ENCODE peak calls at places on chromosome 5, in seven cellular contexts. P, W, D, F, Y, J and G are unnamed samples.

GRCh38 chr5:136033244-136033643 is 4.5 kb downstream of the TGFBI start:
- DNase-seq in F (no peak), D (no peak), J (no peak), P (peak; percentile 4), Y (no peak), W (no peak), G (no peak)

GRCh38 chr5:172506921-172507320 is 52.6 kb upstream of the SH3PXD2B start:
- DNase-seq in W (no peak), F (no peak), Y (no peak), P (peak; percentile 35), J (peak; percentile 14), D (no peak), G (no peak)

GRCh38 chr5:130496215-130496614 is 592.0 kb downstream of the CHSY3 start:
- DNase-seq in F (no peak), P (no peak), W (no peak), Y (no peak), J (no peak), D (no peak), G (no peak)

GRCh38 chr5:123659006-123659405 is 147.0 kb downstream of the CSNK1G3 start:
- DNase-seq in Y (no peak), J (no peak), W (no peak), P (no peak), F (no peak), D (no peak), G (no peak)

GRCh38 chr5:96743065-96743768 is 64.5 kb downstream of the ERAP1 start:
- DNase-seq in Y (peak; percentile 28), W (peak; percentile 16), J (no peak), P (no peak), F (no peak), D (peak; percentile 44), G (no peak)

GRCh38 chr5:139808481-139809330 is 13.1 kb downstream of the PSD2 start:
- DNase-seq in W (peak; percentile 36), P (peak; percentile 66), F (no peak), J (no peak), Y (peak; percentile 27), D (peak; percentile 41), G (no peak)

GRCh38 chr5:75623846-75624245 is 12.6 kb downstream of the ANKDD1B start:
- DNase-seq in J (no peak), F (no peak), P (no peak), W (peak; percentile 61), Y (no peak), D (no peak), G (no peak)

GRCh38 chr5:115375922-115376321 is 79.5 kb upstream of the CCDC112 start:
- DNase-seq in D (peak; percentile 30), W (no peak), Y (no peak), F (no peak), P (no peak), J (no peak), G (no peak)

GRCh38 chr5:131488463-131488862 is 146.6 kb downstream of the RAPGEF6 start:
- DNase-seq in F (no peak), W (no peak), J (no peak), P (no peak), D (no peak), Y (no peak), G (no peak)

GRCh38 chr5:38722918-38723317 is 122.9 kb upstream of the OSMR start:
- DNase-seq in W (no peak), D (no peak), F (no peak), Y (no peak), P (no peak), J (no peak), G (no peak)

GRCh38 chr5:100542086-100542485 is 6.9 kb downstream of the FAM174A start:
- DNase-seq in W (no peak), P (no peak), Y (no peak), D (no peak), F (no peak), J (no peak), G (no peak)
- H3K4me1 ChIP-seq in W (no peaks in the 10 kb centered on the region), P (peaks cover 17% of the 10 kb centered on the region), Y (peaks cover 29% of the 10 kb centered on the region), D (peaks cover 13% of the 10 kb centered on the region), F (peaks cover 40% of the 10 kb centered on the region), J (no peaks in the 10 kb centered on the region), G (no peaks in the 10 kb centered on the region)

GRCh38 chr5:134000116-134000515 is 4.7 kb downstream of the VDAC1 start:
- DNase-seq in F (no peak), P (peak; percentile 47), Y (peak; percentile 40), W (no peak), J (no peak), D (peak; percentile 51), G (no peak)
- H3K4me1 ChIP-seq in F (peaks cover 64% of the 10 kb centered on the region), P (peaks cover 53% of the 10 kb centered on the region), Y (peaks cover 98% of the 10 kb centered on the region), W (peaks cover 55% of the 10 kb centered on the region), J (peaks cover 25% of the 10 kb centered on the region), D (peaks cover 70% of the 10 kb centered on the region), G (peaks cover 13% of the 10 kb centered on the region)

GRCh38 chr5:67012241-67012640 is 184.4 kb downstream of the CD180 start:
- DNase-seq in W (no peak), D (no peak), P (no peak), J (no peak), Y (no peak), F (no peak), G (no peak)

GRCh38 chr5:67015577-67016290 is 180.9 kb downstream of the CD180 start:
- DNase-seq in P (no peak), Y (no peak), J (peak; percentile 32), D (no peak), W (peak; percentile 21), F (no peak), G (no peak)

GRCh38 chr5:67013719-67014118 is 182.9 kb downstream of the CD180 start:
- DNase-seq in P (no peak), Y (no peak), J (no peak), F (no peak), D (no peak), W (no peak), G (no peak)

GRCh38 chr5:67014957-67015400 is 181.6 kb downstream of the CD180 start:
- DNase-seq in Y (no peak), D (no peak), F (no peak), J (no peak), W (no peak), P (no peak), G (no peak)

DNA sequence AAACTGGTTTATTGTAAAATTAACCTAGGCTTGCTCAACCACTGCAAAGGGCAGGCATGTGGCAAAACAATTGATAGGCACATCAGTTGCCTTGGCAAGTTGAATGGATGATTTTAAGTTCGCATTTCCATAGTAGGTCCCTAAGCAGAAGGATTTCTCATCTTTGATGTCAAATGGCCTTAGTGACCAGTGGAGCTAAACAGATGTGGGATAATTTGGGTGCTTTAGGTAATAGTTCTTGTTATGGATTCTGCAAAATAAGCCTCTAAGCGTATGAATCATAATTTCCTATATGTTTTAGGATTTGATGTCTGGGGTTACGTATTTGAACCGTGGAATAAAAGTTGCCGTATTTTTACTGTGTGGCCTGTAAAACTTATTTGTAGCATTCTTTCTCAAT is 182.4 kb downstream of the CD180 start:
- DNase-seq in Y (no peak), F (no peak), P (no peak), D (no peak), W (no peak), J (no peak), G (no peak)
- H3K4me1 ChIP-seq in Y (peaks cover 83% of the 10 kb centered on the region), F (peaks cover 67% of the 10 kb centered on the region), P (peaks cover 6% of the 10 kb centered on the region), D (peaks cover 59% of the 10 kb centered on the region), W (peaks cover 33% of the 10 kb centered on the region), J (peaks cover 5% of the 10 kb centered on the region), G (peaks cover 3% of the 10 kb centered on the region)

GRCh38 chr5:177134653-177135225 is 1.2 kb downstream of the NSD1 start:
- DNase-seq in Y (no peak), F (no peak), J (no peak), P (no peak), W (no peak), D (no peak), G (no peak)
- H3K4me1 ChIP-seq in Y (peaks cover 69% of the 10 kb centered on the region), F (peaks cover 50% of the 10 kb centered on the region), J (peaks cover 16% of the 10 kb centered on the region), P (peaks cover 63% of the 10 kb centered on the region), W (peaks cover 46% of the 10 kb centered on the region), D (peaks cover 62% of the 10 kb centered on the region), G (peaks cover 7% of the 10 kb centered on the region)

DNA sequence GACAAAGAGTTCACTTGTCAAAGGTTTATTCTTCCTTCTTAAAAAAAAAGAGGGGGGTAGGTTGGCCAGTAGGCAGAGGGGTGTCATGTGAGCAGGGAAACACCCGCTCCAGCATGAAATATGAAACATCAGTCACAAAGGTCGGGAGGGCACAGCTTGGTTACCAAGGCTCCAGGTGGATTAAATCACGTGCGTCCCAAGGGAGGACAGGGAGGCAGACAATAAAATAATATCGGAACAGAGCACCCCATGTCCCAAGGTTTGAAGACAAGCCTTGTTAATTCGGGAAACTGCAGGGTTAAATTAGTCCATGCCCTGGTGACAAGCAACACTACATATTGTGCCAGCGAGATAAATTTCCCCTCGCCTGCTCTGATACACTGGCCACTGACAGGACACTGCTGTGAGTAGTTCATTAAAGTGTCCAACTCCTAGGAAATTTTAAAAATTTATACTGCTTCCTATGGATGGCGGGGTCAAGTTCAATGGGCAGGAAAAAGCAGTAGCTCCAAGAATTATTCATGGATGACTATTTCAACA is 401.3 kb downstream of the IRX1 start:
- DNase-seq in D (no peak), P (no peak), W (no peak), J (no peak), F (no peak), Y (no peak), G (no peak)
- H3K4me1 ChIP-seq in D (peaks cover 16% of the 10 kb centered on the region), P (no peaks in the 10 kb centered on the region), W (no peaks in the 10 kb centered on the region), J (no peaks in the 10 kb centered on the region), F (peaks cover 37% of the 10 kb centered on the region), Y (peaks cover 47% of the 10 kb centered on the region), G (no peaks in the 10 kb centered on the region)

DNA sequence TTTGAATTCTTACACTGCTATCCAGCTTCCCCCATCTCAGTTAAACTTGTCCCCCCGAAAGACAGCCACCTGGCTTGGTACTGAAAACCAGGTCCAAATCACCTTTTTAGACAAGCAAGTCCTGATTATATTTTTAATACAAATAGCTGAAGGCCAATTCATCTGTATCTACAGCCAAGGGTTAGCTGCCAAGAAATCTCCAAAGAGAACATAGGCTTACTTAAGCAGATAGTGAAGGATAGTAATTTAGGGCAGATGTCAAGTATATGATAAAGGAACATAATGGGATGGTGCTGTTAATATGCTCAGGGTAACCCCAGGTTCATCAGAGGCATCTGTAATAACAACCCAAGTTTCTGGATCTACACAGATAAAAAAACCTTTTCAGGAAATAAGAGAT is 133.0 kb downstream of the EBF1 start:
- DNase-seq in J (no peak), P (no peak), F (no peak), D (no peak), Y (no peak), W (no peak), G (no peak)
- H3K4me1 ChIP-seq in J (no peaks in the 10 kb centered on the region), P (no peaks in the 10 kb centered on the region), F (peaks cover 24% of the 10 kb centered on the region), D (peaks cover 17% of the 10 kb centered on the region), Y (peaks cover 35% of the 10 kb centered on the region), W (peaks cover 45% of the 10 kb centered on the region), G (no peaks in the 10 kb centered on the region)

GRCh38 chr5:151703227-151703626 is 16.5 kb upstream of the SPARC start:
- DNase-seq in J (no peak), F (no peak), D (no peak), P (no peak), Y (no peak), W (no peak), G (no peak)
- H3K4me1 ChIP-seq in J (peaks cover 3% of the 10 kb centered on the region), F (peaks cover 39% of the 10 kb centered on the region), D (peaks cover 29% of the 10 kb centered on the region), P (peaks cover 6% of the 10 kb centered on the region), Y (peaks cover 40% of the 10 kb centered on the region), W (peaks cover 44% of the 10 kb centered on the region), G (peaks cover 34% of the 10 kb centered on the region)